ENCODE peak calls at places on chromosomes 12 and 14, in nine cellular contexts. One of them, this sample, is unnamed.

GRCh38 chr12:91419809-91420208 is 237.2 kb upstream of the DCN start:
- DNase-seq in uterus: no peak
- DNase-seq in endodermal cell: no peak
- DNase-seq in PC-3: no peak
- DNase-seq in neural progenitor cell: no peak
- DNase-seq in B cell: no peak
- DNase-seq in CD4-positive, alpha-beta T cell: no peak
- DNase-seq in GM20000: no peak
- DNase-seq in lower lobe of right lung: no peak
- DNase-seq in this sample: no peak

GRCh38 chr12:51686727-51687126 is 95.7 kb downstream of the SCN8A start:
- DNase-seq in uterus: no peak
- DNase-seq in endodermal cell: no peak
- DNase-seq in PC-3: peak
- DNase-seq in neural progenitor cell: no peak
- DNase-seq in B cell: no peak
- DNase-seq in CD4-positive, alpha-beta T cell: no peak
- DNase-seq in GM20000: no peak
- DNase-seq in lower lobe of right lung: no peak
- DNase-seq in this sample: no peak

GRCh38 chr12:113766133-113766879 is 199.8 kb downstream of the RBM19 start:
- DNase-seq in uterus: no peak
- DNase-seq in endodermal cell: peak
- DNase-seq in PC-3: no peak
- DNase-seq in neural progenitor cell: peak
- DNase-seq in B cell: no peak
- DNase-seq in CD4-positive, alpha-beta T cell: no peak
- DNase-seq in GM20000: no peak
- DNase-seq in lower lobe of right lung: no peak
- DNase-seq in this sample: no peak

GRCh38 chr12:125889742-125890141 is 824.5 kb downstream of the AACS start:
- DNase-seq in uterus: no peak
- DNase-seq in endodermal cell: peak
- DNase-seq in PC-3: no peak
- DNase-seq in neural progenitor cell: peak
- DNase-seq in B cell: no peak
- DNase-seq in CD4-positive, alpha-beta T cell: no peak
- DNase-seq in GM20000: no peak
- DNase-seq in lower lobe of right lung: no peak
- DNase-seq in this sample: no peak

GRCh38 chr12:7681535-7681934 is 14.0 kb downstream of the GDF3 start:
- DNase-seq in uterus: no peak
- DNase-seq in endodermal cell: no peak
- DNase-seq in PC-3: no peak
- DNase-seq in neural progenitor cell: no peak
- DNase-seq in B cell: no peak
- DNase-seq in CD4-positive, alpha-beta T cell: no peak
- DNase-seq in GM20000: no peak
- DNase-seq in lower lobe of right lung: no peak
- DNase-seq in this sample: no peak

GRCh38 chr12:112107728-112108447 is 695 bp downstream of the NAA25 start:
- DNase-seq in uterus: no peak
- DNase-seq in endodermal cell: peak
- DNase-seq in PC-3: no peak
- DNase-seq in neural progenitor cell: peak
- DNase-seq in B cell: no peak
- DNase-seq in CD4-positive, alpha-beta T cell: no peak
- DNase-seq in GM20000: peak
- DNase-seq in lower lobe of right lung: peak
- DNase-seq in this sample: no peak

GRCh38 chr14:66078031-66078430 is 408.1 kb upstream of the CCDC196 start:
- DNase-seq in uterus: no peak
- DNase-seq in endodermal cell: no peak
- DNase-seq in PC-3: no peak
- DNase-seq in neural progenitor cell: no peak
- DNase-seq in B cell: no peak
- DNase-seq in CD4-positive, alpha-beta T cell: no peak
- DNase-seq in GM20000: no peak
- DNase-seq in lower lobe of right lung: no peak
- DNase-seq in this sample: no peak

GRCh38 chr14:65160091-65160490 is 57.8 kb upstream of the MAX start:
- DNase-seq in uterus: no peak
- DNase-seq in endodermal cell: no peak
- DNase-seq in PC-3: no peak
- DNase-seq in neural progenitor cell: no peak
- DNase-seq in B cell: no peak
- DNase-seq in CD4-positive, alpha-beta T cell: no peak
- DNase-seq in GM20000: no peak
- DNase-seq in lower lobe of right lung: no peak
- DNase-seq in this sample: no peak

GRCh38 chr12:53652366-53652765 is 23.5 kb downstream of the ATP5MC2 start:
- DNase-seq in uterus: no peak
- DNase-seq in endodermal cell: no peak
- DNase-seq in PC-3: no peak
- DNase-seq in neural progenitor cell: no peak
- DNase-seq in B cell: no peak
- DNase-seq in CD4-positive, alpha-beta T cell: no peak
- DNase-seq in GM20000: no peak
- DNase-seq in lower lobe of right lung: no peak
- DNase-seq in this sample: no peak

GRCh38 chr12:3697311-3697870 is 55.5 kb downstream of the CRACR2A start:
- DNase-seq in uterus: no peak
- DNase-seq in endodermal cell: no peak
- DNase-seq in PC-3: no peak
- DNase-seq in neural progenitor cell: no peak
- DNase-seq in B cell: no peak
- DNase-seq in CD4-positive, alpha-beta T cell: no peak
- DNase-seq in GM20000: no peak
- DNase-seq in lower lobe of right lung: no peak
- DNase-seq in this sample: no peak

GRCh38 chr12:52041695-52042123 is 9.5 kb upstream of the NR4A1 start:
- DNase-seq in uterus: no peak
- DNase-seq in endodermal cell: peak
- DNase-seq in PC-3: no peak
- DNase-seq in neural progenitor cell: peak
- DNase-seq in B cell: peak
- DNase-seq in CD4-positive, alpha-beta T cell: no peak
- DNase-seq in GM20000: peak
- DNase-seq in lower lobe of right lung: no peak
- DNase-seq in this sample: peak

GRCh38 chr14:86022031-86022629 is 492.2 kb downstream of the FLRT2 start:
- DNase-seq in uterus: no peak
- DNase-seq in endodermal cell: no peak
- DNase-seq in PC-3: no peak
- DNase-seq in neural progenitor cell: no peak
- DNase-seq in B cell: no peak
- DNase-seq in CD4-positive, alpha-beta T cell: no peak
- DNase-seq in GM20000: no peak
- DNase-seq in lower lobe of right lung: no peak
- DNase-seq in this sample: no peak

GRCh38 chr12:116693259-116694227 is 44.3 kb downstream of the SPRING1 start:
- DNase-seq in uterus: no peak
- DNase-seq in endodermal cell: peak
- DNase-seq in PC-3: no peak
- DNase-seq in neural progenitor cell: peak
- DNase-seq in B cell: no peak
- DNase-seq in CD4-positive, alpha-beta T cell: no peak
- DNase-seq in GM20000: no peak
- DNase-seq in lower lobe of right lung: no peak
- DNase-seq in this sample: no peak

GRCh38 chr12:84772281-84772680 is 140.3 kb downstream of the SLC6A15 start:
- DNase-seq in uterus: no peak
- DNase-seq in endodermal cell: no peak
- DNase-seq in PC-3: peak
- DNase-seq in neural progenitor cell: no peak
- DNase-seq in B cell: no peak
- DNase-seq in CD4-positive, alpha-beta T cell: no peak
- DNase-seq in GM20000: no peak
- DNase-seq in lower lobe of right lung: no peak
- DNase-seq in this sample: no peak

GRCh38 chr12:82746668-82747067 is 60.0 kb downstream of the TMTC2 start:
- DNase-seq in uterus: no peak
- DNase-seq in endodermal cell: no peak
- DNase-seq in PC-3: no peak
- DNase-seq in neural progenitor cell: no peak
- DNase-seq in B cell: no peak
- DNase-seq in CD4-positive, alpha-beta T cell: no peak
- DNase-seq in GM20000: no peak
- DNase-seq in lower lobe of right lung: no peak
- DNase-seq in this sample: no peak

GRCh38 chr12:105235747-105236476 is at the start of gene APPL2:
- DNase-seq in uterus: peak
- DNase-seq in endodermal cell: peak
- DNase-seq in PC-3: peak
- DNase-seq in neural progenitor cell: peak
- DNase-seq in B cell: peak
- DNase-seq in CD4-positive, alpha-beta T cell: peak
- DNase-seq in GM20000: peak
- DNase-seq in lower lobe of right lung: peak
- DNase-seq in this sample: peak
- TF ChIP-seq CTCF in uterus: peak
- TF ChIP-seq CTCF in endodermal cell: peak
- TF ChIP-seq CTCF in PC-3: peak
- TF ChIP-seq CTCF in neural progenitor cell: peak
- TF ChIP-seq CTCF in B cell: peak
- TF ChIP-seq CTCF in CD4-positive, alpha-beta T cell: peak
- TF ChIP-seq CTCF in GM20000: no peak
- TF ChIP-seq CTCF in lower lobe of right lung: peak
- TF ChIP-seq CTCF in this sample: no peak

DNA sequence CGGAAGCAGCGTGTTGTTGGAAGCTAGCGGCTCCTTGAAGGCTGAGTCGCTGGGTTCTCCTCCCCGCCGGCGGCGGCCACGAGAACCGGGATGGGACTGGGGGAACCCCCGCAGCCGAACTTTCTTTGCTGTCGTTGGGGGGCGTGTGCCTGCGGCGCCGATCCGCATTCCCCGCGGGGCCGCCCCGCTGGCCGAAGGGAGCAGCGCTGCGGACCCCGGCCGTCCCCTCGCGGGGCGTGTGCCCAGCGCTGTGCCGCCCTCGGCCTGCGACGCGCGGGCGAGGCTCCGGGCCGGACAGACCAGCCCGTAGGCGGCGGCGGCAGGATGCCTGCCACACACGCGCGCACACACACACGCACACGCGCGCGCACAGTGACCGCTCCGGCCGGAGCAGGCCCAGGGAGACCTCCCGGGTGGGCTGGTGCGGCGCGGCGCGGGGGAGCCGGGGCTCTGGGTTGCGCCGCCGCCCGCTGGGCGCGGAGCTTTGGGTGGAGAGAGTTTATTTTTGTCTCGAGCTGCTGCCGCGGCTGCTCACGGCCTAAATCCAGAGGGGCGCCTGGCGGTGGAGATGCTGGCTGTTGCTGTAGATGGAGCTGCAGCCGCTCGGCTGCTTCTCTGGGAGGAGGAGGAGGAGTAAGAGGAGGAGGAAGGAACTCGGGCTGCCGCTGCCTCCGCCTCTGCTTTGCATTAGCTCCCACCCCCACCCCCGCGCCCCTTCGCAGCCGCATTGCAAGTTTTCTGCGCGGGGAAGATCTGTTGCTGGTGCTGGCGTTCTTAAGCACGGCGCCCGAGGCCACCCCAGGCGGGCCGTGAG is at the start of gene SAMD4A:
- DNase-seq in uterus: peak
- DNase-seq in endodermal cell: peak
- DNase-seq in PC-3: peak
- DNase-seq in neural progenitor cell: peak
- DNase-seq in B cell: peak
- DNase-seq in CD4-positive, alpha-beta T cell: peak
- DNase-seq in GM20000: peak
- DNase-seq in lower lobe of right lung: peak
- DNase-seq in this sample: peak
- TF ChIP-seq CTCF in uterus: peak
- TF ChIP-seq CTCF in endodermal cell: peak
- TF ChIP-seq CTCF in PC-3: peak
- TF ChIP-seq CTCF in neural progenitor cell: peak
- TF ChIP-seq CTCF in B cell: peak
- TF ChIP-seq CTCF in CD4-positive, alpha-beta T cell: no peak
- TF ChIP-seq CTCF in GM20000: peak
- TF ChIP-seq CTCF in lower lobe of right lung: no peak
- TF ChIP-seq CTCF in this sample: peak

DNA sequence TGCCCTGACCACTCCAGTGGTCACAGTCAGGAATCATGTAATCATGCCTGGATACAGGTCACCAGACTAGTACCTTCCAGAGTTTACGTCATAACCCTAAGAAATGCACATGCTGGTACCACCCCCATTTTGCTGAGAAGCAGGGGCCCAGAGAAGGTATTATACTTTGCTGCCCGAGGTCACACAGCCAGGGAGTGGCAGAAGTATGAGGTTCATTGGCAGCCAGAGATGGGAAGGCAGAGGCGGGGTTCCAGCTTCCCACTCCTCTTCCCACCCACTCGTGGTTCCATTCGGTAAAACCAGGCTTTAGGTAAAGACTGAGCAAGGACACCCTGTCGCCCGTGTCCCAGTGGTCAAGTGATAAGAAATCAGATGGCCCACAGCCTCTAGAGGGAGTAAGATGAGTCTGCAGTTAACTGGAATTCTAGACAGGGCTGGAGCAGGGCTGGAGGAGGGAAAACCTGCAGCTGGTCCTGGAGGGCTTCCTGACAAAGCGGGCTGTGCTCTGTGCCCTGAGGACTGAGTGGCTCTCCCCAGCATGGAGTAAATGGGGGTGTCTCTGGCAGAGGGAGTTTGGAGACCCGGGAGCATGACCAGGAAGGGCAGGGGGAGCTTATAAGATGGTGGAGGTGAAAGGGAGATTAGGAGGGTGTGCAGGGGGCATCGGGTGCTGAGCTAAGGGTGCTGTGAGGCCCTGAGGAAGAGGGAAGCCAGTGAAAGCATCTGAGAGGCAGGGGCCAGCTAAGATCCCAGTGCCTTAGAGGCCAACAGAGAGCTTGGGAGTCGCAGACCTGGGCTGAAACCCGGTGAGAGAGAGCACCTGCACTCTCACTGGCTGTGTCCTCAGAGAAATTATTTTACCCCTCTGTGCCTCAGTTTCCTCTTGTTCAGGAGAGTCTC is 5.7 kb downstream of the FAM222A start:
- DNase-seq in uterus: no peak
- DNase-seq in endodermal cell: peak
- DNase-seq in PC-3: peak
- DNase-seq in neural progenitor cell: peak
- DNase-seq in B cell: no peak
- DNase-seq in CD4-positive, alpha-beta T cell: no peak
- DNase-seq in GM20000: no peak
- DNase-seq in lower lobe of right lung: no peak
- DNase-seq in this sample: no peak
- TF ChIP-seq CTCF in uterus: no peak
- TF ChIP-seq CTCF in endodermal cell: peak
- TF ChIP-seq CTCF in PC-3: peak
- TF ChIP-seq CTCF in neural progenitor cell: peak
- TF ChIP-seq CTCF in B cell: no peak
- TF ChIP-seq CTCF in CD4-positive, alpha-beta T cell: no peak
- TF ChIP-seq CTCF in GM20000: no peak
- TF ChIP-seq CTCF in lower lobe of right lung: no peak
- TF ChIP-seq CTCF in this sample: no peak

GRCh38 chr12:41254004-41254403 is 65.9 kb downstream of the PDZRN4 start:
- DNase-seq in uterus: no peak
- DNase-seq in endodermal cell: no peak
- DNase-seq in PC-3: no peak
- DNase-seq in neural progenitor cell: no peak
- DNase-seq in B cell: no peak
- DNase-seq in CD4-positive, alpha-beta T cell: no peak
- DNase-seq in GM20000: no peak
- DNase-seq in lower lobe of right lung: no peak
- DNase-seq in this sample: no peak

GRCh38 chr12:41254546-41254945 is 66.4 kb downstream of the PDZRN4 start:
- DNase-seq in uterus: no peak
- DNase-seq in endodermal cell: no peak
- DNase-seq in PC-3: no peak
- DNase-seq in neural progenitor cell: no peak
- DNase-seq in B cell: no peak
- DNase-seq in CD4-positive, alpha-beta T cell: no peak
- DNase-seq in GM20000: no peak
- DNase-seq in lower lobe of right lung: no peak
- DNase-seq in this sample: no peak

GRCh38 chr12:41250748-41251147 is 62.6 kb downstream of the PDZRN4 start:
- DNase-seq in uterus: no peak
- DNase-seq in endodermal cell: no peak
- DNase-seq in PC-3: no peak
- DNase-seq in neural progenitor cell: no peak
- DNase-seq in B cell: no peak
- DNase-seq in CD4-positive, alpha-beta T cell: no peak
- DNase-seq in GM20000: no peak
- DNase-seq in lower lobe of right lung: no peak
- DNase-seq in this sample: no peak
- TF ChIP-seq CTCF in uterus: no peak
- TF ChIP-seq CTCF in endodermal cell: no peak
- TF ChIP-seq CTCF in PC-3: no peak
- TF ChIP-seq CTCF in neural progenitor cell: no peak
- TF ChIP-seq CTCF in B cell: no peak
- TF ChIP-seq CTCF in CD4-positive, alpha-beta T cell: no peak
- TF ChIP-seq CTCF in GM20000: no peak
- TF ChIP-seq CTCF in lower lobe of right lung: no peak
- TF ChIP-seq CTCF in this sample: no peak

This sample was measured in GM13976.